ENCODE peak calls at places on chromosomes 16 and 17, in ten cellular contexts. X is H9; C is kidney glomerular epithelial cell; M is GM10248; P is stimulated activated CD4-positive, alpha-beta T cell treated with anti-CD3 and anti-CD28 coated beads, Interleukin-4, amount 100 ng/mL, for 1 hour; K is activated T-helper 1 cell treated with Interleukin-2 at 50 U/mL for 16 hours; V is A172; I is thoracic aorta; Z is ELR; R is amniotic stem cell. O is an unnamed sample.
A peak's percentile ranks its signal among the peaks of the same experiment; 100 is the strongest.

GRCh38 chr16:50756466-50756865 is 14.6 kb downstream of the CYLD start:
- DNase-seq in V (no peak), P (no peak), Z (no peak), X (no peak), M (no peak), R (no peak), K (no peak), I (no peak), C (no peak), O (no peak)

GRCh38 chr16:23304620-23305019 is 2.5 kb downstream of the SCNN1B start:
- DNase-seq in P (no peak), I (no peak), R (no peak), V (no peak), X (no peak), K (no peak), M (no peak), C (no peak), Z (no peak), O (no peak)

GRCh38 chr17:58587713-58588117 is 73.3 kb upstream of the MTMR4 start:
- DNase-seq in I (no peak), M (peak; percentile 77), X (peak; percentile 94), P (peak; percentile 53), C (peak; percentile 52), V (peak; percentile 57), R (no peak), Z (peak; percentile 65), K (peak; percentile 25), O (peak; percentile 77)

GRCh38 chr17:78421534-78422266 is 43.3 kb downstream of the PGS1 start:
- DNase-seq in R (peak; percentile 51), I (peak; percentile 23), C (peak; percentile 60), Z (peak; percentile 81), P (peak; percentile 75), V (peak; percentile 78), M (peak; percentile 88), K (peak; percentile 55), X (peak; percentile 92), O (peak; percentile 93)

GRCh38 chr16:57535680-57536305 is 578 bp downstream of the CCDC102A start:
- DNase-seq in V (peak; percentile 80), P (peak; percentile 95), M (peak; percentile 98), X (peak; percentile 96), C (peak; percentile 87), Z (peak; percentile 88), R (peak; percentile 76), K (peak; percentile 91), I (peak; percentile 74), O (peak; percentile 99)

GRCh38 chr17:38604479-38605229 is 1.1 kb downstream of the SRCIN1 start:
- DNase-seq in Z (no peak), P (peak; percentile 31), X (peak; percentile 83), R (no peak), I (no peak), C (no peak), V (no peak), M (peak; percentile 64), K (no peak), O (peak; percentile 73)

GRCh38 chr16:65763640-65764305 is 602.7 kb upstream of the CDH5 start:
- DNase-seq in C (no peak), R (no peak), X (no peak), K (no peak), P (no peak), I (no peak), V (no peak), Z (no peak), M (no peak), O (no peak)

GRCh38 chr16:81604960-81605383 is 160.4 kb downstream of the CMIP start:
- DNase-seq in R (peak; percentile 55), X (no peak), M (no peak), I (no peak), V (peak; percentile 72), P (no peak), C (peak; percentile 32), Z (peak; percentile 86), K (no peak), O (no peak)

GRCh38 chr16:24568392-24568791 is 29.0 kb downstream of the RBBP6 start:
- DNase-seq in C (no peak), V (peak; percentile 13), R (no peak), X (no peak), Z (peak; percentile 54), K (no peak), I (no peak), M (no peak), P (no peak), O (no peak)

GRCh38 chr17:59914274-59914854 is 21.4 kb downstream of the RPS6KB1 start:
- DNase-seq in I (no peak), P (no peak), M (peak; percentile 72), V (peak; percentile 40), X (no peak), C (peak; percentile 28), R (peak; percentile 24), K (no peak), Z (peak; percentile 72), O (peak; percentile 63)

GRCh38 chr16:79278506-79278905 is 322.0 kb downstream of the MAF start:
- DNase-seq in C (no peak), I (no peak), Z (no peak), X (no peak), P (peak; percentile 54), V (no peak), M (no peak), R (no peak), K (peak; percentile 50), O (no peak)

GRCh38 chr17:58757162-58757613 is 1.5 kb downstream of the PPM1E start:
- DNase-seq in Z (no peak), K (no peak), I (no peak), R (no peak), C (no peak), M (no peak), V (no peak), X (no peak), P (no peak), O (peak; percentile 16)

GRCh38 chr16:59971264-59971663 is 1237.1 kb upstream of the GOT2 start:
- DNase-seq in M (no peak), C (no peak), P (no peak), I (no peak), V (no peak), Z (peak; percentile 69), X (no peak), K (no peak), R (no peak), O (no peak)

GRCh38 chr17:28147026-28147425 is 104.5 kb downstream of the NLK start:
- DNase-seq in C (no peak), I (no peak), R (no peak), V (no peak), X (no peak), Z (no peak), M (no peak), P (no peak), K (no peak), O (no peak)

GRCh38 chr17:57946798-57947358 is 8.3 kb downstream of the CUEDC1 start:
- DNase-seq in C (peak; percentile 90), Z (peak; percentile 84), M (peak; percentile 76), V (no peak), P (no peak), R (no peak), K (no peak), X (no peak), I (no peak), O (peak; percentile 77)

GRCh38 chr16:22188595-22189442 is 17.3 kb upstream of the EEF2K start:
- DNase-seq in M (peak; percentile 60), Z (peak; percentile 80), R (peak; percentile 78), P (peak; percentile 51), C (peak; percentile 92), V (peak; percentile 96), K (peak; percentile 43), X (peak; percentile 75), I (peak; percentile 21), O (peak; percentile 68)